ENCODE peak calls at places on chromosomes 1 and 21, in eight cellular contexts. R, F, B, V, N, Z, K and X are unnamed samples.

GRCh38 chr1:167198518-167199133 is 22.1 kb upstream of the POU2F1 start:
- DNase-seq in R (no peak), F (no peak), B (no peak), V (no peak), N (no peak), Z (peak), K (peak), X (no peak)

GRCh38 chr1:21901473-21901847 is 35.6 kb downstream of the HSPG2 start:
- DNase-seq in R (no peak), F (no peak), B (no peak), V (no peak), N (no peak), Z (no peak), K (peak), X (no peak)

GRCh38 chr1:91651671-91652071 is 151.0 kb downstream of the CDC7 start:
- DNase-seq in R (no peak), F (no peak), B (no peak), V (peak), N (peak), Z (no peak), K (no peak), X (no peak)

GRCh38 chr1:182175340-182176068 is 114.0 kb upstream of the ZNF648 start:
- DNase-seq in R (no peak), F (no peak), B (no peak), V (no peak), N (peak), Z (no peak), K (no peak), X (no peak)

GRCh38 chr1:6389971-6390370 is 3.6 kb downstream of the ACOT7 start:
- DNase-seq in R (no peak), F (no peak), B (no peak), V (no peak), N (no peak), Z (no peak), K (no peak), X (no peak)

GRCh38 chr1:61952675-61953074 is 210.4 kb downstream of the PATJ start:
- DNase-seq in R (no peak), F (no peak), B (no peak), V (no peak), N (no peak), Z (no peak), K (no peak), X (no peak)

GRCh38 chr1:192153276-192153675 is 5.0 kb upstream of the RGS18 start:
- DNase-seq in R (no peak), F (no peak), B (no peak), V (no peak), N (no peak), Z (no peak), K (no peak), X (no peak)

GRCh38 chr1:115782571-115783281 is 14.2 kb upstream of the CASQ2 start:
- DNase-seq in R (peak), F (no peak), B (peak), V (no peak), N (peak), Z (no peak), K (peak), X (no peak)

GRCh38 chr1:1544544-1544943 is 4.1 kb upstream of the TMEM240 start:
- DNase-seq in R (no peak), F (no peak), B (no peak), V (no peak), N (no peak), Z (no peak), K (no peak), X (no peak)

GRCh38 chr1:234533975-234534876 is 55.2 kb upstream of the TARBP1 start:
- DNase-seq in R (no peak), F (no peak), B (peak), V (peak), N (peak), Z (no peak), K (no peak), X (peak)

GRCh38 chr1:244835276-244836134 is at the start of gene COX20:
- DNase-seq in R (peak), F (peak), B (peak), V (peak), N (peak), Z (no peak), K (peak), X (peak)

GRCh38 chr1:39410915-39411436 is 80.5 kb upstream of the BMP8A start:
- DNase-seq in R (peak), F (peak), B (peak), V (peak), N (peak), Z (peak), K (peak), X (no peak)

GRCh38 chr21:37117204-37117603 is 44.1 kb downstream of the TTC3 start:
- DNase-seq in R (no peak), F (no peak), B (no peak), V (no peak), N (no peak), Z (no peak), K (no peak), X (no peak)

GRCh38 chr1:241142493-241142892 is 214.5 kb downstream of the RGS7 start:
- DNase-seq in R (no peak), F (no peak), B (no peak), V (no peak), N (no peak), Z (no peak), K (peak), X (no peak)

GRCh38 chr1:168767885-168768584 is 39.0 kb upstream of the DPT start:
- DNase-seq in R (no peak), F (no peak), B (no peak), V (no peak), N (peak), Z (no peak), K (no peak), X (no peak)

GRCh38 chr1:213993929-213994328 is 6.2 kb downstream of the PROX1 start:
- DNase-seq in R (no peak), F (no peak), B (no peak), V (no peak), N (no peak), Z (no peak), K (peak), X (no peak)

GRCh38 chr1:2024451-2024850 is 5.3 kb downstream of the GABRD start:
- DNase-seq in R (no peak), F (no peak), B (no peak), V (no peak), N (no peak), Z (no peak), K (no peak), X (no peak)

GRCh38 chr1:7960165-7960564 is 1.3 kb upstream of the PARK7 start:
- DNase-seq in R (no peak), F (no peak), B (no peak), V (no peak), N (no peak), Z (no peak), K (no peak), X (no peak)

GRCh38 chr1:234613992-234614584 is 4.1 kb upstream of the IRF2BP2 start:
- DNase-seq in R (no peak), F (no peak), B (no peak), V (no peak), N (no peak), Z (no peak), K (no peak), X (no peak)

GRCh38 chr1:149945206-149945605 is 8.5 kb upstream of the MTMR11 start:
- DNase-seq in R (no peak), F (no peak), B (no peak), V (no peak), N (no peak), Z (no peak), K (no peak), X (no peak)

GRCh38 chr1:218156602-218157001 is 128.5 kb upstream of the RRP15 start:
- DNase-seq in R (no peak), F (no peak), B (no peak), V (no peak), N (no peak), Z (no peak), K (peak), X (no peak)

GRCh38 chr21:34220556-34221195 is 143.1 kb upstream of the KCNE2 start:
- DNase-seq in R (no peak), F (no peak), B (no peak), V (no peak), N (no peak), Z (no peak), K (no peak), X (no peak)

GRCh38 chr1:86546787-86547221 is at the start of gene CLCA4:
- DNase-seq in R (no peak), F (no peak), B (no peak), V (no peak), N (no peak), Z (no peak), K (no peak), X (no peak)

GRCh38 chr1:157691285-157691920 is 9.2 kb downstream of the FCRL3 start:
- DNase-seq in R (peak), F (no peak), B (no peak), V (no peak), N (no peak), Z (peak), K (peak), X (no peak)

GRCh38 chr1:55867444-55867843 is 652.3 kb upstream of the USP24 start:
- DNase-seq in R (no peak), F (no peak), B (no peak), V (no peak), N (no peak), Z (no peak), K (no peak), X (no peak)

GRCh38 chr21:39472786-39473185 is 21.0 kb downstream of the SH3BGR start:
- DNase-seq in R (no peak), F (no peak), B (no peak), V (no peak), N (no peak), Z (no peak), K (no peak), X (no peak)

GRCh38 chr1:226404904-226405222 is 3.0 kb downstream of the PARP1 start:
- DNase-seq in R (no peak), F (no peak), B (no peak), V (no peak), N (no peak), Z (no peak), K (peak), X (no peak)

GRCh38 chr1:110328700-110329099 is 10.5 kb upstream of the RBM15 start:
- DNase-seq in R (no peak), F (no peak), B (no peak), V (no peak), N (no peak), Z (no peak), K (no peak), X (no peak)

GRCh38 chr1:119549719-119550141 is 42.7 kb downstream of the HSD3B1 start:
- DNase-seq in R (peak), F (no peak), B (peak), V (no peak), N (peak), Z (peak), K (peak), X (no peak)

GRCh38 chr1:36906555-36906954 is 127.8 kb downstream of the GRIK3 start:
- DNase-seq in R (no peak), F (no peak), B (no peak), V (no peak), N (no peak), Z (no peak), K (no peak), X (no peak)